ENCODE peak calls at places on chromosomes 12 and 14, in five cellular contexts. Z is fibroblast of the aortic adventitia; R is transverse colon; M is CD8-positive, alpha-beta memory T cell; C is choroid plexus epithelial cell. S is an unnamed sample.

GRCh38 chr14:73238941-73239340 is 1.6 kb downstream of the PAPLN start:
- DNase-seq in Z (no peak), R (no peak), M (no peak), C (no peak), S (no peak)

GRCh38 chr12:49823951-49824350 is 4.3 kb downstream of the NCKAP5L start:
- DNase-seq in Z (no peak), R (no peak), M (no peak), C (no peak), S (no peak)

GRCh38 chr12:39426636-39427245 is 16.2 kb downstream of the KIF21A start:
- DNase-seq in Z (peak; percentile 30), R (no peak), M (no peak), C (no peak), S (no peak)

GRCh38 chr14:75885829-75886228 is 96.0 kb downstream of the TGFB3 start:
- DNase-seq in Z (peak; percentile 63), R (no peak), M (no peak), C (peak; percentile 51), S (no peak)

GRCh38 chr12:67091204-67091603 is 178.0 kb upstream of the CAND1 start:
- DNase-seq in Z (no peak), R (no peak), M (no peak), C (no peak), S (no peak)

GRCh38 chr14:51205486-51205885 is 34.6 kb upstream of the TMX1 start:
- DNase-seq in Z (no peak), R (no peak), M (no peak), C (peak; percentile 32), S (no peak)

GRCh38 chr12:130932061-130932650 is 21.6 kb upstream of the ADGRD1 start:
- DNase-seq in Z (peak; percentile 13), R (no peak), M (no peak), C (no peak), S (no peak)

GRCh38 chr14:61355892-61356325 is 34.5 kb downstream of the PRKCH start:
- DNase-seq in Z (peak; percentile 46), R (no peak), M (no peak), C (peak; percentile 24), S (no peak)

GRCh38 chr12:70240677-70241076 is 2.6 kb upstream of the CNOT2 start:
- DNase-seq in Z (no peak), R (no peak), M (peak; percentile 8), C (no peak), S (no peak)

GRCh38 chr12:5573390-5573789 is 141.5 kb downstream of the NTF3 start:
- DNase-seq in Z (no peak), R (no peak), M (no peak), C (no peak), S (no peak)

GRCh38 chr12:111126331-111126730 is 206.0 kb upstream of the MYL2 start:
- DNase-seq in Z (no peak), R (no peak), M (no peak), C (no peak), S (peak; percentile 25)

GRCh38 chr14:61965030-61965745 is 203.0 kb downstream of the SNAPC1 start:
- DNase-seq in Z (peak; percentile 59), R (no peak), M (no peak), C (peak; percentile 89), S (no peak)

GRCh38 chr14:76056128-76056527 is 70.6 kb downstream of the IFT43 start:
- DNase-seq in Z (no peak), R (no peak), M (no peak), C (peak; percentile 47), S (no peak)

GRCh38 chr14:74161526-74162158 is 76.9 kb downstream of the LIN52 start:
- DNase-seq in Z (no peak), R (no peak), M (no peak), C (no peak), S (no peak)

GRCh38 chr14:59197695-59198262 is 9.3 kb downstream of the DAAM1 start:
- DNase-seq in Z (no peak), R (no peak), M (no peak), C (no peak), S (no peak)

GRCh38 chr12:4664111-4664510 is 15.2 kb downstream of the NDUFA9 start:
- DNase-seq in Z (peak; percentile 85), R (no peak), M (no peak), C (peak; percentile 77), S (no peak)

GRCh38 chr14:73764406-73764805 is 50.2 kb upstream of the PNMA1 start:
- DNase-seq in Z (no peak), R (peak; percentile 46), M (no peak), C (no peak), S (no peak)

GRCh38 chr12:123900898-123901376 is 71.7 kb downstream of the CCDC92 start:
- DNase-seq in Z (no peak), R (no peak), M (no peak), C (peak; percentile 52), S (no peak)
- H3K4me3 ChIP-seq in Z (no peak overlapping the region), R (no peak overlapping the region), M (no peak overlapping the region), C (no peak overlapping the region), S (no peak overlapping the region)

DNA sequence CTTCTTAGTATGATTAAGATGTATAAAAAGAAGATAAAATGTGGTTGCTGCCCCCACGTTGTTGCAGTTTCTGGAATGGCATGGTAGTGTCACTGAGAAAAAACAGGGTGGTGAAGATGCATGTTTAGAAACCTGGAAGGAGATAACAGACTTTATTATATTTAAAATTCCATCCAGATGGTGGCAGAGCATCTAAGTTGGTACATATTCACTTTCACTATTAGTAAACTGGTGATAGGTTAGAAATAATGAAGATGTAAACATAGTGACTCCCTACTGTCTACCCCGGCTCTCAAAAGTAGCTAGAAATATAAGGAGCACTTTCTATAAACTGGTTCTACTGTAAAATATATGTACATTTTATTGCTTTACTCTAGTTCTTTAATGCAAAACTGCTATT is 279.4 kb downstream of the NPAS3 start:
- DNase-seq in Z (no peak), R (no peak), M (no peak), C (peak; percentile 18), S (no peak)
- H3K4me3 ChIP-seq in Z (no peak overlapping the region), R (no peak overlapping the region), M (no peak overlapping the region), C (no peak overlapping the region), S (no peak overlapping the region)

GRCh38 chr14:92652413-92653151 is 95.8 kb downstream of the LGMN start:
- DNase-seq in Z (no peak), R (no peak), M (no peak), C (no peak), S (no peak)
- H3K4me3 ChIP-seq in Z (no peak overlapping the region), R (peak overlapping the region; percentile 3), M (peak overlapping the region; percentile 63), C (no peak overlapping the region), S (peak overlapping the region; percentile 86)

DNA sequence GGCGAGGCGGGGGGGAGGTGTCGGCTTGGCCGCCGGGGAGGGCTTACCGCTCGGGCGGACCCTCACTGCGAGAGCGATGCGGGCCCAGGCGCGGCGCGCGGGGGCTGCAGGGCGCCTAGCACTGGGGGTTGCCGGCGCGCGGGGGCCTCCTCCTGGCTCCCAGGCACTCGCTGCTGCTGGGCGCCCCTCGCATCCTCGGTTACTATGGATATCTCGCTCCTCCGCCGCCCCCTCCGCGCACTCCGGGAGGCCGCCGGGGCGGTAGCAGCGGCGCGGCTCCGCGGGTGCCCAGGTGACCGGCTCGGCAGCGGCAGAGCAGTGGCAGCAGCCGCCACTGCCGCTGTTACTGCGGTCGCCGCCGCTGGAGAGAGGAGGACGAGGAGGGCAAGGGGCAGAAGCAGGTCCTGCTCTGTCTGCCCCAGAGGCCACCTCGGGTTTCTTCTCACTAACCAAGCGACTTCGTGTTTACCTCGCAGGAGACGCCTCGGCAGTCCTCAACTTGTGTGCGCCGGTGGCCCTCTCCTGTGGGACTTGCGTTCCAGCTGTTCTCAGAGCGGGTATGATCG is 250.1 kb downstream of the APAF1 start:
- DNase-seq in Z (no peak), R (no peak), M (no peak), C (no peak), S (no peak)
- H3K4me3 ChIP-seq in Z (no peak overlapping the region), R (no peak overlapping the region), M (no peak overlapping the region), C (no peak overlapping the region), S (no peak overlapping the region)

GRCh38 chr12:95803817-95804216 is 13.3 kb upstream of the NTN4 start:
- DNase-seq in Z (no peak), R (no peak), M (no peak), C (no peak), S (no peak)

GRCh38 chr12:95808146-95808545 is 17.6 kb upstream of the NTN4 start:
- DNase-seq in Z (no peak), R (no peak), M (no peak), C (no peak), S (no peak)

GRCh38 chr12:95805864-95806669 is 15.5 kb upstream of the NTN4 start:
- DNase-seq in Z (peak; percentile 98), R (no peak), M (peak; percentile 58), C (peak; percentile 90), S (no peak)

GRCh38 chr12:95802482-95803264 is 12.1 kb upstream of the NTN4 start:
- DNase-seq in Z (peak; percentile 89), R (peak; percentile 27), M (no peak), C (peak; percentile 84), S (no peak)

DNA sequence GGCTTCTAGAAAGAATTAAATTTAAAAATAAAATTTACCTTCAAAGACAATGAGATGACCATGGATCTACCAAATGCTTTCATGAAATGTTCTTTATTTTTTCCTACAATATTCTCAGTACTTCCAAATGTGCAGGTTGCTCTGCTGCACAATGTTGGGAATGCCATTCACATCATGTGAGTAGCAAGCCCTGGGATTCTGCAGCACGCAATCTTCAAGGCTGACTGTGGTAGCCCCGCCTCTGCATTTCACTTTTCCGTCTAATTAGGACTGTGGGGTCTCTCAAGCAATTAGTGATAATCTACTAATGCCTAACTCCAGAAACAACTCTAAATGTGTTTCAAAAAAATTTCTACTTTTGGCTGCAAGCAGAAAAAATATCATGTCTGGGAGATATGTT is 13.7 kb upstream of the NTN4 start:
- DNase-seq in Z (no peak), R (no peak), M (no peak), C (no peak), S (no peak)
- H3K4me3 ChIP-seq in Z (no peak overlapping the region), R (no peak overlapping the region), M (no peak overlapping the region), C (no peak overlapping the region), S (no peak overlapping the region)

DNA sequence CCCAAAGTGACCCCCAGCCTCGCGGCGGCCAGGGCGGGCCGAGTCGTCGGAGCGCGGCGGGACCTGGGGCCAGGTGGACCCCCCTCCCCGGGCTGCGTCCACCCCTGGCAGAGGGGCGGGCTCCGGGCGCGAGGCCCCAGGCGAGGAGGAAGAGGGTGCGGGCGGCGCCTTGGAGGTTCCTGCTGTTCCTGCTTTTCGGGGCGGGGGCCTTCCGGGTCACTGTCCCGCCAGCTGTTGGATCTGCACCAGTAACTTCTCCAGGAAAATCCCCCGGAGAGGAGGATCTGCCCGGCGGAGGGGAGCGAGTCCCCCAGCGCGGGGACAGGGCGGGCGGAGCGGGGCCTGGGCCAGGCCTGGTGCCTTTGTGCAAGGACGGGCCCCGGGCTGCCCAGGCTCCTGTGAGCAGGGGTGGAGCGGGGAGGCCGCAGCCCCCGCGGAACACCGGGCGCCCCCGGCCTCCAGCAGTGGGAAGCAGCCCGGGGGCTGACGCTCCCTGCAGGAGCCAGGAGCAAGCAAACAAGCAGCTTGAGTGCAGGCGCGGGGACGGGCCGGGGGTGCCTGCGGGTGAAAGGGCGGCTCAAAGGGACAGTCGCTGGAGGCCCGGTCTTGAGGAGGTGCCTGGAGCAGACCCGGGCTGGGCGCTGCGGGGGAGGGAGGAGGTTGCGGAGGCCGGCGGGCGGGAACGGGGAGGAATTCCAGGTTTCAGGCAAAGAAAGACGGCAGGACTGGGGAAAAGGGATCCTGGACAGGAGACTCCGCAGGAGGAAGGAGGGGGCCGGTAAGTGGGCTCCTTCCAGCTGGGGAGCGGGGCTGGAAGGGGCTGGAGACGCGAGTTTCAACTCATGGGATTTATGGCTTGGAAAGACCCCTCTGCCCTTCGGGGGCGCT is 15.5 kb downstream of the TNFAIP2 start:
- DNase-seq in Z (no peak), R (no peak), M (no peak), C (no peak), S (no peak)
- H3K4me3 ChIP-seq in Z (no peak overlapping the region), R (no peak overlapping the region), M (no peak overlapping the region), C (no peak overlapping the region), S (no peak overlapping the region)

S was measured in HL-60.